ENCODE peak calls at places on chromosomes 4 and X, in eight cellular contexts. I is A549, H is transverse colon, G is foreskin fibroblast, J is D721Med, F is tibial nerve, T is GM23338, K is endodermal cell. B is an unnamed sample.

GRCh38 chrX:41452972-41453371 is 5.8 kb downstream of the NYX start:
- DNase-seq in I (no peak), H (no peak), G (peak; percentile 64), J (no peak), F (no peak), T (no peak), K (no peak), B (no peak)

GRCh38 chr4:71992571-71992970 is 39.2 kb upstream of the NPFFR2 start:
- DNase-seq in I (no peak), H (no peak), G (no peak), J (no peak), F (no peak), T (no peak), K (no peak), B (no peak)

GRCh38 chr4:6105311-6105911 is 87.2 kb upstream of the C4orf50 start:
- DNase-seq in I (no peak), H (no peak), G (no peak), J (no peak), F (no peak), T (peak; percentile 52), K (peak; percentile 57), B (peak; percentile 16)

GRCh38 chrX:22060952-22061351 is 28.8 kb downstream of the PHEX start:
- DNase-seq in I (no peak), H (no peak), G (no peak), J (no peak), F (no peak), T (no peak), K (no peak), B (no peak)

GRCh38 chrX:136525738-136526606 is 6.0 kb upstream of the VGLL1 start:
- DNase-seq in I (peak; percentile 8), H (peak; percentile 74), G (peak; percentile 91), J (no peak), F (peak; percentile 57), T (no peak), K (no peak), B (peak; percentile 80)

GRCh38 chr4:61239250-61239649 is 39.1 kb downstream of the ADGRL3 start:
- DNase-seq in I (no peak), H (no peak), G (no peak), J (no peak), F (no peak), T (no peak), K (no peak), B (no peak)

GRCh38 chr4:24659241-24659961 is 75.0 kb upstream of the DHX15 start:
- DNase-seq in I (no peak), H (no peak), G (no peak), J (no peak), F (no peak), T (peak; percentile 82), K (peak; percentile 49), B (peak; percentile 70)

GRCh38 chr4:71236226-71236625 is 102.6 kb upstream of the SLC4A4 start:
- DNase-seq in I (no peak), H (no peak), G (no peak), J (no peak), F (no peak), T (no peak), K (no peak), B (no peak)

GRCh38 chrX:110743679-110744340 is 51.8 kb downstream of the CHRDL1 start:
- DNase-seq in I (no peak), H (no peak), G (peak; percentile 78), J (no peak), F (no peak), T (no peak), K (no peak), B (no peak)

GRCh38 chr4:169045862-169046584 is 36.0 kb upstream of the CBR4 start:
- DNase-seq in I (no peak), H (no peak), G (peak; percentile 12), J (no peak), F (no peak), T (peak; percentile 71), K (peak; percentile 62), B (no peak)

GRCh38 chrX:106917830-106918500 is 2.2 kb upstream of the CLDN2 start:
- DNase-seq in I (peak; percentile 60), H (no peak), G (peak; percentile 72), J (no peak), F (no peak), T (no peak), K (no peak), B (no peak)

GRCh38 chrX:155819966-155820491 is 61.1 kb upstream of the VAMP7 start:
- DNase-seq in I (peak; percentile 5), H (peak; percentile 65), G (peak; percentile 84), J (no peak), F (peak; percentile 49), T (peak; percentile 83), K (peak; percentile 81), B (peak; percentile 74)

GRCh38 chr4:119025916-119026661 is 109.5 kb upstream of the MYOZ2 start:
- DNase-seq in I (peak; percentile 38), H (peak; percentile 27), G (peak; percentile 93), J (no peak), F (peak; percentile 87), T (no peak), K (no peak), B (no peak)

GRCh38 chr4:176642472-176642871 is 150.2 kb downstream of the VEGFC start:
- DNase-seq in I (no peak), H (no peak), G (no peak), J (no peak), F (no peak), T (peak; percentile 36), K (peak; percentile 76), B (no peak)

GRCh38 chrX:87526281-87526680 is 8.7 kb downstream of the KLHL4 start:
- DNase-seq in I (no peak), H (no peak), G (no peak), J (no peak), F (no peak), T (no peak), K (no peak), B (no peak)

GRCh38 chr4:93660036-93660435 is 168.5 kb upstream of the ATOH1 start:
- DNase-seq in I (no peak), H (no peak), G (no peak), J (no peak), F (no peak), T (no peak), K (no peak), B (no peak)

GRCh38 chr4:169379688-169380087 is 108.9 kb upstream of the SH3RF1 start:
- DNase-seq in I (no peak), H (no peak), G (no peak), J (no peak), F (no peak), T (no peak), K (no peak), B (no peak)

GRCh38 chr4:97664741-97665140 is 478.5 kb downstream of the STPG2 start:
- DNase-seq in I (no peak), H (no peak), G (no peak), J (no peak), F (no peak), T (no peak), K (no peak), B (no peak)

GRCh38 chr4:4625488-4625887 is 83.6 kb upstream of the STX18 start:
- DNase-seq in I (no peak), H (no peak), G (peak; percentile 98), J (no peak), F (no peak), T (no peak), K (no peak), B (no peak)

GRCh38 chr4:140152015-140152703 is 1.8 kb downstream of the MAML3 start:
- DNase-seq in I (peak; percentile 61), H (peak; percentile 83), G (peak; percentile 85), J (no peak), F (peak; percentile 31), T (peak; percentile 79), K (peak; percentile 81), B (peak; percentile 82)

GRCh38 chr4:182577411-182577810 is 334.2 kb downstream of the TENM3 start:
- DNase-seq in I (no peak), H (no peak), G (no peak), J (no peak), F (no peak), T (no peak), K (no peak), B (no peak)

GRCh38 chr4:26028793-26029511 is 114.9 kb downstream of the SMIM20 start:
- DNase-seq in I (no peak), H (peak; percentile 71), G (peak; percentile 92), J (no peak), F (peak; percentile 54), T (peak; percentile 26), K (peak; percentile 97), B (peak; percentile 65)

GRCh38 chr4:21949073-21949457 is 493 bp upstream of the KCNIP4 start:
- DNase-seq in I (no peak), H (peak; percentile 13), G (peak; percentile 41), J (no peak), F (no peak), T (peak; percentile 37), K (no peak), B (peak; percentile 30)

GRCh38 chr4:165418116-165418515 is 39.3 kb downstream of the CPE start:
- DNase-seq in I (no peak), H (no peak), G (no peak), J (no peak), F (no peak), T (no peak), K (no peak), B (no peak)
- TF ChIP-seq CTCF in I (no peak), H (no peak), G (no peak), J (no peak), F (no peak), T (no peak), K (no peak), B (no peak)

DNA sequence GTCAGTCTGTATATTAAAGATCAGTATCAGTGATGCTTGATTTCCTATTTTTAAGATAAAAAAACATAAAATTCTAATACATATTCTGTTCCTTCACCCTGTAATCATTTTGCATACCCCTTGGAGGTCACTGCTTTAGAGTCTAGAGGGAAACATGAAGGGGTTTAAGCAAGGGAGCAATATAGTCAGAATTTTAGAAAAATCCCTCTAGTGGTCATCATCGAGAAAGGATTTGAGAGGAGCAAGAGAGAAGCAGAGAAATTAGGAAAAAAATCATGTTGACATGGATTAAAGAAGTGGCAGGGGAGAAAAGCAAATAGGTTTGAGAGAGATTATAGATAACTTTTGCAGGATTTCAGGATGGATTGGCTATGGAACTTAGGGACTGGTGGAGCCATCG is 11.1 kb downstream of the APEX2 start:
- DNase-seq in I (no peak), H (no peak), G (peak; percentile 10), J (no peak), F (no peak), T (no peak), K (no peak), B (no peak)
- TF ChIP-seq CTCF in I (peak; percentile 35), H (no peak), G (peak; percentile 19), J (no peak), F (no peak), T (no peak), K (peak; percentile 69), B (no peak)

GRCh38 chrX:129655547-129656248 is 942 bp upstream of the APLN start:
- DNase-seq in I (no peak), H (no peak), G (peak; percentile 25), J (no peak), F (no peak), T (peak; percentile 55), K (peak; percentile 76), B (no peak)
- TF ChIP-seq CTCF in I (peak; percentile 38), H (no peak), G (no peak), J (no peak), F (no peak), T (peak; percentile 37), K (no peak), B (no peak)

DNA sequence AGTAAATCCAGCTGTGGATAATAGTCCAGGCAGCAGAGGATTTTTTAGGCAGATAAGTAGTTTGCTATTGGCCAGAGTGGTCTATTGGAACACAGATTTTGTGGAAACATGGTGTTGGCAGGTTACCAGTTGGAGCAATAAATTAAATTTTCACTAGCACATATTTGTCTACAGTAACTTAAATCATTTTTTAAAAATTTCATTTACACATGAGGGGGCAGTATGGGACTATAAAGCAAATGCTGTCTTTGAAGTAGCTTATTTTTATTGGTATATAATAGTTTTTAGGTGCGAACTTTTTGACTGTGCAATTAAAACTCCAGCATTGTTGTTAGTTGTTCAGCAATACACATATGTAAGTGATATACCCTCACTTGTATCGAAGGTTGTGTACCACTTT is 289.8 kb downstream of the ARHGAP10 start:
- DNase-seq in I (no peak), H (no peak), G (no peak), J (no peak), F (no peak), T (no peak), K (no peak), B (no peak)
- TF ChIP-seq CTCF in I (no peak), H (no peak), G (no peak), J (no peak), F (no peak), T (no peak), K (no peak), B (no peak)

B was measured in testis.